ENCODE peak calls at places on chromosomes 16 and 17, in five cellular contexts. J, S, U, V and X are unnamed samples. For H3K4me1, the result is how much of the 10 kb centered on the place peaks cover.

GRCh38 chr17:34205401-34205800 is 49.7 kb upstream of the CCL2 start:
- DNase-seq in J (no peak), S (no peak), U (no peak), V (no peak), X (no peak)

GRCh38 chr17:49505854-49506253 is 10.8 kb downstream of the NGFR start:
- DNase-seq in J (no peak), S (no peak), U (peak), V (no peak), X (no peak)

GRCh38 chr16:9441021-9441420 is 349.6 kb downstream of the HAPSTR1 start:
- DNase-seq in J (no peak), S (no peak), U (no peak), V (peak), X (no peak)

GRCh38 chr17:69448431-69449102 is 34.1 kb downstream of the MAP2K6 start:
- DNase-seq in J (no peak), S (peak), U (peak), V (no peak), X (peak)

GRCh38 chr17:40035162-40035559 is 19.0 kb downstream of the MED24 start:
- DNase-seq in J (no peak), S (no peak), U (no peak), V (peak), X (no peak)

GRCh38 chr17:73648543-73648820 is 4.2 kb upstream of the SDK2 start:
- DNase-seq in J (no peak), S (no peak), U (no peak), V (no peak), X (no peak)

GRCh38 chr17:34095101-34095500 is 160.0 kb upstream of the CCL2 start:
- DNase-seq in J (no peak), S (no peak), U (no peak), V (no peak), X (no peak)

GRCh38 chr16:11743308-11744074 is 834 bp upstream of the TXNDC11 start:
- DNase-seq in J (peak), S (peak), U (no peak), V (peak), X (peak)

GRCh38 chr17:50363217-50364060 is 9.5 kb downstream of the MRPL27 start:
- DNase-seq in J (no peak), S (no peak), U (no peak), V (no peak), X (no peak)

GRCh38 chr17:35493040-35493439 is 44.4 kb downstream of the SLFN12L start:
- DNase-seq in J (no peak), S (no peak), U (no peak), V (no peak), X (no peak)

GRCh38 chr17:38742431-38743308 is 5.5 kb downstream of the PCGF2 start:
- DNase-seq in J (no peak), S (peak), U (no peak), V (peak), X (no peak)

GRCh38 chr16:72805486-72805885 is 242.4 kb downstream of the ZFHX3 start:
- DNase-seq in J (no peak), S (no peak), U (no peak), V (no peak), X (no peak)

GRCh38 chr17:17567631-17568030 is 23.9 kb downstream of the PEMT start:
- DNase-seq in J (no peak), S (peak), U (peak), V (no peak), X (no peak)

GRCh38 chr16:49855822-49856740 is at the start of gene ZNF423:
- DNase-seq in J (no peak), S (no peak), U (peak), V (no peak), X (peak)

GRCh38 chr16:30904114-30904780 is 7.8 kb downstream of the CTF1 start:
- DNase-seq in J (no peak), S (no peak), U (no peak), V (peak), X (no peak)

GRCh38 chr16:64914-65255 is 7.5 kb downstream of the RHBDF1 start:
- DNase-seq in J (no peak), S (no peak), U (no peak), V (no peak), X (no peak)
- H3K4me1 ChIP-seq in J (under half), S (half or more), U (under half), V (under half), X (under half)

GRCh38 chr16:17459903-17460521 is 10.7 kb downstream of the XYLT1 start:
- DNase-seq in J (no peak), S (peak), U (no peak), V (peak), X (no peak)

GRCh38 chr16:17463335-17463734 is 7.4 kb downstream of the XYLT1 start:
- DNase-seq in J (peak), S (no peak), U (no peak), V (peak), X (no peak)

GRCh38 chr16:17457997-17458396 is 12.8 kb downstream of the XYLT1 start:
- DNase-seq in J (no peak), S (no peak), U (no peak), V (no peak), X (no peak)

GRCh38 chr16:17461951-17462729 is 8.6 kb downstream of the XYLT1 start:
- DNase-seq in J (peak), S (no peak), U (no peak), V (peak), X (no peak)

DNA sequence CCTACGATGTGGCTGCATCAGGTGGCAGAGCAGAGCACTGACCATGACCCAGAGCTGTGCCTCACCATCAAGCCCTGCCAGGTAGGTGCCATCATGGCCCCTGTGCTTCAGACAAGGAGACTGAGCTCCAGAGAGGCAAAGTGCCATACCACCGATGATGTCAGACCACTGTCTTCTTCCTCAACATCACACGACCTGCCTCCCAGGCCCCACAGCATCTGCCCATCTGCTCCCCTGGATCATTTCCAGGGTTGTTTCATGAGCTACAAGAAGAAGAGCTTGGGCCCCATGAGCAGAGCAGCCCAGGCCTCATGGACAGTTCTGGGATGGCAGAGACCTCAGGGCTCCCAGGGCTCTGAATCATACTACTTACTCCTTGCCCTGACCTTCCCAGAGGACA is 9.9 kb downstream of the XYLT1 start:
- DNase-seq in J (no peak), S (no peak), U (no peak), V (peak), X (no peak)
- H3K4me3 ChIP-seq in J (no peak), S (no peak), U (no peak), V (peak), X (no peak)

GRCh38 chr17:29504711-29505110 is 62.1 kb downstream of the ABHD15 start:
- DNase-seq in J (no peak), S (no peak), U (no peak), V (no peak), X (no peak)
- H3K27ac ChIP-seq in J (no peak), S (no peak), U (no peak), V (no peak), X (no peak)

DNA sequence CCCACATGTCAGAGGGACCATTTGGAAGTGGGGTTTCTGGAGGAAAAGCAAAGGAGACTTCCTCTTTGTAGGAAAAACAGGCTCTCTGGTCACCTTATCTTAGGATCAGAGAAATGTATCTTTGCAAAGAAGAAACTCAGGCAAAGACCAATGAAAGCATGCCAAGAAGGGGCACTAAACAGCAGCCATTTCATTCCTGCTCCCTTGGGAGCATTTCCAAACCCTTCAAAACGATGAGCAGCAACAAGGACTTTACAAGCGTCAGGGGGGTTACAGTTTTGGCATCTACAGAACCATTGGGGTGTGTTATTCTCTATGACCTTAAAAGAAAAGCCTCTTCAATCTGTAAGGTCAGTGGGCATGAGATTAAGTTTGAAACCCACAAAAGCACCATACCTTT is 122.8 kb downstream of the SMG6 start:
- DNase-seq in J (no peak), S (no peak), U (no peak), V (no peak), X (no peak)
- H3K4me1 ChIP-seq in J (under half), S (half or more), U (half or more), V (under half), X (half or more)

GRCh38 chr17:79922161-79922569 is 82.9 kb upstream of the CBX4 start:
- DNase-seq in J (no peak), S (no peak), U (no peak), V (no peak), X (peak)
- H3K4me3 ChIP-seq in J (no peak), S (no peak), U (no peak), V (no peak), X (no peak)

GRCh38 chr17:850086-850827 is 68.1 kb downstream of the MRM3 start:
- DNase-seq in J (no peak), S (no peak), U (no peak), V (no peak), X (no peak)

GRCh38 chr17:846901-847777 is 65.0 kb downstream of the MRM3 start:
- DNase-seq in J (no peak), S (no peak), U (no peak), V (no peak), X (no peak)

GRCh38 chr17:848402-848801 is 66.2 kb downstream of the MRM3 start:
- DNase-seq in J (no peak), S (no peak), U (no peak), V (no peak), X (no peak)

GRCh38 chr17:851986-852385 is 69.8 kb downstream of the MRM3 start:
- DNase-seq in J (no peak), S (no peak), U (no peak), V (no peak), X (no peak)

DNA sequence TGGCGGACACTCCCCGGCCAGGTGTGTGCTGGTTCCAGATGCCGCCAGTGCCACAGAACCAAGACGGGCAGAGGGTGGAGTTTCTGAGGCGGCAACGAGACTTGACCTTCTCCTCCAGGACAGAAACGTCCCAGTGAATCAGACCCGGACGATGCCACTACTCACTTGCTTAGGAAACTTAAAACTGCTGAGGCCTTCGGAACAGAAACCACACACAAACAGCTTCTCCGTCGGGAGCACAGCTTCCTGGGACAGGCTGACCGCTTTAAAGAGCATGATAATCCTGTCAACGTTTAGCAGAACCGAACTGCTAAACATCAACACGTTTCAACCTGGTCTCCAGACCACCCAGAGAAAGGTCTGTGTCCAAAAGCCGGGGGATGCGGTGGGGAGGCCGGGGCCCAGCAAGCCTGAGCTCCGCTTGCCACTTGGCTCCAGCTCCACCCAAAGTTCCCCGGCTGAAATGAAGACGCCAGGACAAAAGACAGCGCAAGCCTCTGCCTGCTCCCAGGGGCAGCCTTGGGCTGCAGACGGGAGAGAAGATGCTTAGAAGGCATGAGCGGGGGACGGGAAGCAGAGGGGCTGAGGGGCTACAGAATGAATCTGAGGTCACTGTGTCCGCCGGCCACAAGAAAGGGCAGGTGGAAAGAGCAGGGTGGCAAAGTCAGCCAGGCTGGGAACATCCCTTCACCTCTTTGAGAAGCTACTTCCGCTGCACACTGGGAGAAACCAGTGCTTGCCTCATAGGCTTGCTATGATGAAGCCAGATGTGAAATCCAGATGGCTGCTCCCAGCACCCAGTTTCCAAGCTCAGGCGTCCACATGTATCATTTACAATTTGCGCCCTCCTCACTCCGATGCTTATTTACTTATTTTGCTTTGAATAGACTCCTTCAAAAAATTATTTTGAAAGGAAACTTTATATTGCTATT is 68.9 kb downstream of the MRM3 start:
- DNase-seq in J (no peak), S (no peak), U (no peak), V (no peak), X (no peak)
- H3K27ac ChIP-seq in J (no peak), S (no peak), U (peak), V (no peak), X (no peak)

GRCh38 chr17:77418609-77419008 is 277.8 kb downstream of the SEC14L1 start:
- DNase-seq in J (no peak), S (no peak), U (no peak), V (no peak), X (peak)
- H3K4me1 ChIP-seq in J (half or more), S (half or more), U (under half), V (under half), X (under half)

GRCh38 chr16:14304891-14305459 is 233.9 kb downstream of the MRTFB start:
- DNase-seq in J (no peak), S (no peak), U (no peak), V (no peak), X (no peak)
- H3K4me3 ChIP-seq in J (no peak), S (no peak), U (peak), V (peak), X (no peak)